ENCODE peak calls at places on chromosomes 1 and 21, in seven cellular contexts. V is fibroblast of lung, B is A673, R is cardiac muscle cell, Z is type B pancreatic cell, X is left lobe of liver, S is KG1. T is an unnamed sample.

GRCh38 chr1:117120774-117121588 is 568 bp downstream of the TRIM45 start:
- DNase-seq in X (no peak), Z (no peak), V (peak; percentile 77), S (no peak), B (peak; percentile 11), R (no peak), T (no peak)

GRCh38 chr1:28354121-28354520 is 15.4 kb upstream of the PHACTR4 start:
- DNase-seq in B (peak; percentile 44), S (no peak), Z (no peak), V (peak; percentile 66), X (no peak), R (peak; percentile 39), T (no peak)

GRCh38 chr1:115665746-115666145 is 24.0 kb downstream of the VANGL1 start:
- DNase-seq in Z (no peak), S (no peak), B (no peak), V (no peak), X (no peak), R (no peak), T (no peak)

GRCh38 chr1:228867093-228867950 is 132.0 kb downstream of the RHOU start:
- DNase-seq in Z (no peak), B (no peak), S (no peak), V (peak; percentile 11), R (peak; percentile 60), X (no peak), T (no peak)

GRCh38 chr1:7888248-7889010 is 35.6 kb upstream of the UTS2 start:
- DNase-seq in R (peak; percentile 97), V (peak; percentile 74), B (peak; percentile 41), Z (no peak), S (no peak), X (no peak), T (no peak)

GRCh38 chr1:206456577-206457375 is 13.5 kb upstream of the IKBKE start:
- DNase-seq in B (peak; percentile 39), R (no peak), X (no peak), S (no peak), V (peak; percentile 14), Z (no peak), T (peak; percentile 84)

GRCh38 chr1:29517251-29518080 is 281.1 kb downstream of the PTPRU start:
- DNase-seq in B (no peak), R (no peak), Z (peak; percentile 55), S (no peak), X (peak; percentile 21), V (no peak), T (peak; percentile 78)

GRCh38 chr1:58927722-58928085 is 143.9 kb upstream of the JUN start:
- DNase-seq in V (no peak), Z (no peak), S (no peak), X (no peak), R (no peak), B (no peak), T (no peak)

GRCh38 chr1:89298461-89298860 is 25.8 kb upstream of the GBP5 start:
- DNase-seq in B (no peak), Z (no peak), V (no peak), S (no peak), X (no peak), R (no peak), T (no peak)

GRCh38 chr1:76501576-76502219 is 365.6 kb upstream of the ST6GALNAC5 start:
- DNase-seq in V (no peak), S (no peak), X (no peak), R (no peak), Z (no peak), B (peak; percentile 60), T (no peak)

GRCh38 chr1:92965003-92965402 is 3.7 kb upstream of the DIPK1A start:
- DNase-seq in R (no peak), B (no peak), X (no peak), S (no peak), Z (no peak), V (no peak), T (no peak)

GRCh38 chr1:36776256-36776655 is 258.1 kb downstream of the GRIK3 start:
- DNase-seq in X (no peak), Z (no peak), S (no peak), R (no peak), B (no peak), V (no peak), T (no peak)

GRCh38 chr1:218347316-218347712 is 2.2 kb downstream of the TGFB2 start:
- DNase-seq in Z (no peak), R (peak; percentile 52), X (no peak), B (peak; percentile 33), V (peak; percentile 71), S (no peak), T (no peak)

GRCh38 chr1:151309851-151310323 is 17.3 kb downstream of the PI4KB start:
- DNase-seq in V (peak; percentile 56), Z (no peak), S (no peak), X (peak; percentile 68), R (peak; percentile 76), B (no peak), T (no peak)

GRCh38 chr1:33439662-33440061 is 8.8 kb upstream of the PHC2 start:
- DNase-seq in V (no peak), Z (no peak), B (no peak), X (no peak), R (no peak), S (no peak), T (no peak)

GRCh38 chr1:203650012-203650836 is 23.6 kb downstream of the ATP2B4 start:
- DNase-seq in Z (peak; percentile 76), R (peak; percentile 75), X (peak; percentile 63), S (no peak), B (no peak), V (peak; percentile 80), T (no peak)

GRCh38 chr1:156480411-156481192 is 20.0 kb downstream of the MEF2D start:
- DNase-seq in S (no peak), B (peak; percentile 83), R (peak; percentile 69), V (no peak), Z (no peak), X (no peak), T (no peak)

GRCh38 chr1:177209357-177209756 is 38.6 kb downstream of the BRINP2 start:
- DNase-seq in Z (no peak), R (peak; percentile 98), S (no peak), B (peak; percentile 79), V (peak; percentile 100), X (peak; percentile 49), T (no peak)

GRCh38 chr1:198530964-198531363 is 9.5 kb downstream of the ATP6V1G3 start:
- DNase-seq in B (peak; percentile 68), V (no peak), Z (no peak), X (no peak), R (no peak), S (no peak), T (no peak)

GRCh38 chr1:160834945-160835565 is 27.6 kb downstream of the CD244 start:
- DNase-seq in V (peak; percentile 7), R (peak; percentile 74), B (peak; percentile 55), X (no peak), S (peak; percentile 30), Z (no peak), T (no peak)

GRCh38 chr1:43586136-43586726 is 55.5 kb downstream of the PTPRF start:
- DNase-seq in B (no peak), Z (no peak), S (no peak), V (no peak), X (no peak), R (no peak), T (no peak)

GRCh38 chr1:71357708-71358107 is 276.9 kb upstream of the ZRANB2 start:
- DNase-seq in X (no peak), V (no peak), Z (no peak), S (no peak), B (no peak), R (peak; percentile 21), T (no peak)

GRCh38 chr1:6832789-6833188 is 47.5 kb downstream of the CAMTA1 start:
- DNase-seq in Z (no peak), R (no peak), V (no peak), S (no peak), X (no peak), B (no peak), T (no peak)

GRCh38 chr21:46448108-46448507 is 10.6 kb upstream of the DIP2A start:
- DNase-seq in X (no peak), V (no peak), S (no peak), R (no peak), B (no peak), Z (no peak), T (peak; percentile 55)

GRCh38 chr21:29114765-29115164 is 15.7 kb upstream of the MAP3K7CL start:
- DNase-seq in Z (no peak), X (no peak), V (peak; percentile 92), S (no peak), B (no peak), R (no peak), T (no peak)

GRCh38 chr1:91821126-91821868 is 64.7 kb downstream of the TGFBR3 start:
- DNase-seq in Z (no peak), B (no peak), X (no peak), S (no peak), V (no peak), R (no peak), T (no peak)

GRCh38 chr21:29436650-29437049 is 137.9 kb downstream of the BACH1 start:
- DNase-seq in B (no peak), Z (no peak), S (no peak), V (no peak), R (no peak), X (no peak), T (no peak)

GRCh38 chr1:35810096-35810860 is 2.5 kb downstream of the AGO4 start:
- DNase-seq in S (no peak), Z (no peak), B (no peak), V (peak; percentile 69), X (no peak), R (peak; percentile 9), T (no peak)

GRCh38 chr1:92857817-92858216 is 26.0 kb downstream of the RPL5 start:
- DNase-seq in X (no peak), R (no peak), S (no peak), B (no peak), V (no peak), Z (no peak), T (no peak)

GRCh38 chr1:50427818-50428779 is 4.9 kb upstream of the DMRTA2 start:
- DNase-seq in R (no peak), Z (peak; percentile 64), V (no peak), B (no peak), X (no peak), S (no peak), T (no peak)

GRCh38 chr1:198153103-198153502 is 3.7 kb upstream of the NEK7 start:
- DNase-seq in X (peak; percentile 77), B (no peak), S (no peak), V (peak; percentile 99), R (peak; percentile 72), Z (no peak), T (no peak)

GRCh38 chr1:15959847-15960446 is 16.0 kb downstream of the ZBTB17 start:
- DNase-seq in X (no peak), B (no peak), S (no peak), R (no peak), V (no peak), Z (no peak), T (no peak)

GRCh38 chr1:170545476-170545875 is 13.5 kb downstream of the GORAB start:
- DNase-seq in S (no peak), Z (no peak), V (peak; percentile 92), B (no peak), X (no peak), R (peak; percentile 82), T (no peak)

GRCh38 chr1:1539310-1540014 is 962 bp downstream of the TMEM240 start:
- DNase-seq in V (peak; percentile 44), X (no peak), B (no peak), Z (no peak), S (no peak), R (peak; percentile 56), T (no peak)

GRCh38 chr1:15153842-15154479 is 414 bp downstream of the TMEM51 start:
- DNase-seq in R (peak; percentile 66), V (peak; percentile 51), B (peak; percentile 66), S (no peak), Z (peak; percentile 80), X (peak; percentile 58), T (peak; percentile 92)

GRCh38 chr1:109365642-109366204 is 32.0 kb downstream of the SORT1 start:
- DNase-seq in B (no peak), V (no peak), Z (no peak), R (no peak), S (no peak), X (peak; percentile 64), T (no peak)

GRCh38 chr1:1164701-1165451 is 8.8 kb upstream of the TTLL10 start:
- DNase-seq in S (no peak), B (no peak), X (no peak), Z (no peak), R (no peak), V (peak; percentile 4), T (no peak)

GRCh38 chr1:230200276-230200675 is 133.2 kb downstream of the GALNT2 start:
- DNase-seq in S (no peak), R (no peak), V (no peak), B (no peak), Z (no peak), X (no peak), T (no peak)